ENCODE peak calls at places on chromosomes 6 and 20, in six cellular contexts. One of them, this sample, is unnamed. For H3K27me3, the result is how much of the 10 kb centered on the place peaks cover.

GRCh38 chr6:126147416-126147815 is 161.1 kb downstream of the TRMT11 start:
- DNase-seq in lung: no peak
- DNase-seq in psoas muscle: no peak
- DNase-seq in IMR-90: no peak
- DNase-seq in heart right ventricle: no peak
- DNase-seq in colonic mucosa: no peak
- DNase-seq in this sample: no peak

GRCh38 chr6:39228111-39228971 is 934 bp downstream of the KCNK5 start:
- DNase-seq in lung: no peak
- DNase-seq in psoas muscle: no peak
- DNase-seq in IMR-90: no peak
- DNase-seq in heart right ventricle: no peak
- DNase-seq in colonic mucosa: no peak
- DNase-seq in this sample: no peak

GRCh38 chr20:39855799-39856198 is 833.2 kb downstream of the MAFB start:
- DNase-seq in lung: no peak
- DNase-seq in psoas muscle: no peak
- DNase-seq in IMR-90: peak
- DNase-seq in heart right ventricle: no peak
- DNase-seq in colonic mucosa: no peak
- DNase-seq in this sample: no peak

GRCh38 chr20:32333988-32334885 is 23.9 kb upstream of the ASXL1 start:
- DNase-seq in lung: peak
- DNase-seq in psoas muscle: no peak
- DNase-seq in IMR-90: no peak
- DNase-seq in heart right ventricle: peak
- DNase-seq in colonic mucosa: peak
- DNase-seq in this sample: peak

GRCh38 chr6:125913864-125914351 is 42.7 kb upstream of the HINT3 start:
- DNase-seq in lung: no peak
- DNase-seq in psoas muscle: no peak
- DNase-seq in IMR-90: peak
- DNase-seq in heart right ventricle: no peak
- DNase-seq in colonic mucosa: peak
- DNase-seq in this sample: no peak

GRCh38 chr6:35624341-35625070 is 64.2 kb downstream of the FKBP5 start:
- DNase-seq in lung: no peak
- DNase-seq in psoas muscle: no peak
- DNase-seq in IMR-90: peak
- DNase-seq in heart right ventricle: no peak
- DNase-seq in colonic mucosa: no peak
- DNase-seq in this sample: no peak

GRCh38 chr6:77466055-77467028 is 3.1 kb upstream of the HTR1B start:
- DNase-seq in lung: no peak
- DNase-seq in psoas muscle: peak
- DNase-seq in IMR-90: peak
- DNase-seq in heart right ventricle: no peak
- DNase-seq in colonic mucosa: peak
- DNase-seq in this sample: no peak

GRCh38 chr20:56003966-56004365 is 1.4 kb downstream of the CBLN4 start:
- DNase-seq in lung: no peak
- DNase-seq in psoas muscle: no peak
- DNase-seq in IMR-90: no peak
- DNase-seq in heart right ventricle: no peak
- DNase-seq in colonic mucosa: no peak
- DNase-seq in this sample: no peak

GRCh38 chr20:32960849-32961731 is 43.1 kb downstream of the SUN5 start:
- DNase-seq in lung: peak
- DNase-seq in psoas muscle: no peak
- DNase-seq in IMR-90: no peak
- DNase-seq in heart right ventricle: no peak
- DNase-seq in colonic mucosa: no peak
- DNase-seq in this sample: no peak

GRCh38 chr6:44257007-44257752 is at the start of gene SLC35B2:
- DNase-seq in lung: no peak
- DNase-seq in psoas muscle: peak
- DNase-seq in IMR-90: peak
- DNase-seq in heart right ventricle: peak
- DNase-seq in colonic mucosa: peak
- DNase-seq in this sample: peak

GRCh38 chr6:110876170-110876773 is 1.7 kb downstream of the AMD1 start:
- DNase-seq in lung: peak
- DNase-seq in psoas muscle: peak
- DNase-seq in IMR-90: peak
- DNase-seq in heart right ventricle: peak
- DNase-seq in colonic mucosa: peak
- DNase-seq in this sample: peak

GRCh38 chr20:46118481-46119020 is 437 bp downstream of the CD40 start:
- DNase-seq in lung: no peak
- DNase-seq in psoas muscle: peak
- DNase-seq in IMR-90: no peak
- DNase-seq in heart right ventricle: peak
- DNase-seq in colonic mucosa: peak
- DNase-seq in this sample: no peak

GRCh38 chr6:81476881-81477280 is 275.6 kb downstream of the TENT5A start:
- DNase-seq in lung: no peak
- DNase-seq in psoas muscle: no peak
- DNase-seq in IMR-90: peak
- DNase-seq in heart right ventricle: no peak
- DNase-seq in colonic mucosa: no peak
- DNase-seq in this sample: no peak

GRCh38 chr20:39775110-39775509 is 813.0 kb downstream of the DHX35 start:
- DNase-seq in lung: peak
- DNase-seq in psoas muscle: peak
- DNase-seq in IMR-90: no peak
- DNase-seq in heart right ventricle: peak
- DNase-seq in colonic mucosa: peak
- DNase-seq in this sample: no peak

GRCh38 chr6:163585932-163586437 is 171.5 kb downstream of the QKI start:
- DNase-seq in lung: peak
- DNase-seq in psoas muscle: peak
- DNase-seq in IMR-90: peak
- DNase-seq in heart right ventricle: peak
- DNase-seq in colonic mucosa: no peak
- DNase-seq in this sample: no peak

GRCh38 chr6:158060447-158061360 is 79.0 kb downstream of the SYNJ2 start:
- DNase-seq in lung: peak
- DNase-seq in psoas muscle: peak
- DNase-seq in IMR-90: peak
- DNase-seq in heart right ventricle: peak
- DNase-seq in colonic mucosa: peak
- DNase-seq in this sample: no peak

GRCh38 chr20:3235661-3236324 is 3.2 kb downstream of the SLC4A11 start:
- DNase-seq in lung: no peak
- DNase-seq in psoas muscle: no peak
- DNase-seq in IMR-90: peak
- DNase-seq in heart right ventricle: no peak
- DNase-seq in colonic mucosa: no peak
- DNase-seq in this sample: no peak

GRCh38 chr6:130076512-130076911 is 58.1 kb downstream of the L3MBTL3 start:
- DNase-seq in lung: no peak
- DNase-seq in psoas muscle: no peak
- DNase-seq in IMR-90: peak
- DNase-seq in heart right ventricle: no peak
- DNase-seq in colonic mucosa: no peak
- DNase-seq in this sample: no peak

GRCh38 chr6:147728903-147729302 is 220.4 kb downstream of the SAMD5 start:
- DNase-seq in lung: no peak
- DNase-seq in psoas muscle: no peak
- DNase-seq in IMR-90: no peak
- DNase-seq in heart right ventricle: no peak
- DNase-seq in colonic mucosa: no peak
- DNase-seq in this sample: no peak

GRCh38 chr20:10603971-10604864 is 69.6 kb downstream of the JAG1 start:
- DNase-seq in lung: peak
- DNase-seq in psoas muscle: peak
- DNase-seq in IMR-90: peak
- DNase-seq in heart right ventricle: peak
- DNase-seq in colonic mucosa: no peak
- DNase-seq in this sample: no peak

GRCh38 chr6:96124778-96125177 is 109.0 kb downstream of the FUT9 start:
- DNase-seq in lung: no peak
- DNase-seq in psoas muscle: no peak
- DNase-seq in IMR-90: no peak
- DNase-seq in heart right ventricle: no peak
- DNase-seq in colonic mucosa: no peak
- DNase-seq in this sample: no peak

GRCh38 chr6:141050470-141050869 is 1082.3 kb upstream of the GJE1 start:
- DNase-seq in lung: no peak
- DNase-seq in psoas muscle: no peak
- DNase-seq in IMR-90: peak
- DNase-seq in heart right ventricle: no peak
- DNase-seq in colonic mucosa: no peak
- DNase-seq in this sample: no peak

GRCh38 chr6:90669846-90670245 is 83.0 kb upstream of the MAP3K7 start:
- DNase-seq in lung: no peak
- DNase-seq in psoas muscle: no peak
- DNase-seq in IMR-90: no peak
- DNase-seq in heart right ventricle: no peak
- DNase-seq in colonic mucosa: no peak
- DNase-seq in this sample: no peak

GRCh38 chr6:5507056-5507722 is 245.9 kb downstream of the FARS2 start:
- DNase-seq in lung: no peak
- DNase-seq in psoas muscle: no peak
- DNase-seq in IMR-90: no peak
- DNase-seq in heart right ventricle: no peak
- DNase-seq in colonic mucosa: no peak
- DNase-seq in this sample: no peak

GRCh38 chr6:119350202-119351004 is 842 bp upstream of the MAN1A1 start:
- DNase-seq in lung: peak
- DNase-seq in psoas muscle: no peak
- DNase-seq in IMR-90: peak
- DNase-seq in heart right ventricle: no peak
- DNase-seq in colonic mucosa: peak
- DNase-seq in this sample: peak

GRCh38 chr20:37972256-37973058 is 60.8 kb downstream of the TTI1 start:
- DNase-seq in lung: no peak
- DNase-seq in psoas muscle: no peak
- DNase-seq in IMR-90: no peak
- DNase-seq in heart right ventricle: no peak
- DNase-seq in colonic mucosa: peak
- DNase-seq in this sample: no peak

GRCh38 chr20:49853640-49854039 is 41.0 kb downstream of the SLC9A8 start:
- DNase-seq in lung: no peak
- DNase-seq in psoas muscle: no peak
- DNase-seq in IMR-90: peak
- DNase-seq in heart right ventricle: no peak
- DNase-seq in colonic mucosa: no peak
- DNase-seq in this sample: no peak

GRCh38 chr6:92538296-92538695 is 881.1 kb downstream of the EPHA7 start:
- DNase-seq in lung: no peak
- DNase-seq in psoas muscle: no peak
- DNase-seq in IMR-90: no peak
- DNase-seq in heart right ventricle: no peak
- DNase-seq in colonic mucosa: no peak
- DNase-seq in this sample: no peak

GRCh38 chr6:66662196-66662595 is 955.2 kb upstream of the EYS start:
- DNase-seq in lung: no peak
- DNase-seq in psoas muscle: no peak
- DNase-seq in IMR-90: peak
- DNase-seq in heart right ventricle: no peak
- DNase-seq in colonic mucosa: no peak
- DNase-seq in this sample: no peak

GRCh38 chr20:57835462-57836455 is 125.9 kb upstream of the PMEPA1 start:
- DNase-seq in lung: no peak
- DNase-seq in psoas muscle: no peak
- DNase-seq in IMR-90: no peak
- DNase-seq in heart right ventricle: no peak
- DNase-seq in colonic mucosa: no peak
- DNase-seq in this sample: no peak

GRCh38 chr6:38345586-38345985 is 294.1 kb downstream of the BTBD9 start:
- DNase-seq in lung: no peak
- DNase-seq in psoas muscle: no peak
- DNase-seq in IMR-90: no peak
- DNase-seq in heart right ventricle: no peak
- DNase-seq in colonic mucosa: no peak
- DNase-seq in this sample: no peak

GRCh38 chr6:11494786-11495564 is 42.6 kb upstream of the TMEM170B start:
- DNase-seq in lung: no peak
- DNase-seq in psoas muscle: no peak
- DNase-seq in IMR-90: no peak
- DNase-seq in heart right ventricle: no peak
- DNase-seq in colonic mucosa: no peak
- DNase-seq in this sample: no peak

GRCh38 chr20:50372770-50373088 is 137.5 kb upstream of the PTPN1 start:
- DNase-seq in lung: no peak
- DNase-seq in psoas muscle: no peak
- DNase-seq in IMR-90: peak
- DNase-seq in heart right ventricle: no peak
- DNase-seq in colonic mucosa: no peak
- DNase-seq in this sample: no peak

GRCh38 chr6:106773482-106773881 is 144.1 kb downstream of the QRSL1 start:
- DNase-seq in lung: no peak
- DNase-seq in psoas muscle: no peak
- DNase-seq in IMR-90: no peak
- DNase-seq in heart right ventricle: no peak
- DNase-seq in colonic mucosa: no peak
- DNase-seq in this sample: no peak
- H3K27ac ChIP-seq in lung: no peak
- H3K27ac ChIP-seq in psoas muscle: no peak
- H3K27ac ChIP-seq in IMR-90: no peak
- H3K27ac ChIP-seq in heart right ventricle: no peak
- H3K27ac ChIP-seq in colonic mucosa: no peak
- H3K27ac ChIP-seq in this sample: no peak

GRCh38 chr20:5933802-5934436 is 16.4 kb downstream of the TRMT6 start:
- DNase-seq in lung: no peak
- DNase-seq in psoas muscle: no peak
- DNase-seq in IMR-90: no peak
- DNase-seq in heart right ventricle: no peak
- DNase-seq in colonic mucosa: no peak
- DNase-seq in this sample: no peak
- TF ChIP-seq CTCF in lung: no peak
- TF ChIP-seq CTCF in psoas muscle: peak
- TF ChIP-seq CTCF in IMR-90: no peak
- TF ChIP-seq CTCF in heart right ventricle: peak
- TF ChIP-seq CTCF in colonic mucosa: no peak
- TF ChIP-seq CTCF in this sample: no peak

DNA sequence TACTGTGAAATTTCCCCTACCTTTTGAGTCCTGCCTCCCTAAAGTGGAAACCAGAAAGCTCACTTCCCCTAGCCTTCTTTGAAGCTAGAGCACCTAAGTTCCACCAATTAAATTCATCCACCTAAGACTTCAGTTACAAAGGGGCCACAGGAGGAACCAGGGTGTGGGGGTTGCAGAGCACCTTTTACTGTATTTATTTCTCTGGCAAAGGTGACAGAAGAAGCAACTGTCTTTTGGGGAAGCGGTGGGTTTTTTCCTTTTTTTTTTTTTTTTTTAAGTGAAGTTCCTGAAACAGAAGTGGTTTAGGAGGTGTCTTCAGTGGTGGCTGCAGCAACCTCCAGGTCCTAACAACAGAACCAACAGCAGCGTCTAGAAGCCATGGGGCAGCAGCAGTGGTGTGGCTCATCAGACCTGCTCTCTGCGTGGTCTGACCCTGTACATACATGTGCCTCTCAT is 13.1 kb downstream of the PSMB9 start:
- DNase-seq in lung: no peak
- DNase-seq in psoas muscle: no peak
- DNase-seq in IMR-90: no peak
- DNase-seq in heart right ventricle: no peak
- DNase-seq in colonic mucosa: no peak
- DNase-seq in this sample: no peak
- H3K27me3 ChIP-seq in lung: under half
- H3K27me3 ChIP-seq in psoas muscle: under half
- H3K27me3 ChIP-seq in IMR-90: under half
- H3K27me3 ChIP-seq in heart right ventricle: under half
- H3K27me3 ChIP-seq in colonic mucosa: under half
- H3K27me3 ChIP-seq in this sample: under half

GRCh38 chr6:15254074-15254975 is 8.5 kb downstream of the JARID2 start:
- DNase-seq in lung: no peak
- DNase-seq in psoas muscle: no peak
- DNase-seq in IMR-90: no peak
- DNase-seq in heart right ventricle: no peak
- DNase-seq in colonic mucosa: no peak
- DNase-seq in this sample: no peak
- H3K27ac ChIP-seq in lung: no peak
- H3K27ac ChIP-seq in psoas muscle: peak
- H3K27ac ChIP-seq in IMR-90: no peak
- H3K27ac ChIP-seq in heart right ventricle: no peak
- H3K27ac ChIP-seq in colonic mucosa: no peak
- H3K27ac ChIP-seq in this sample: no peak

This sample was measured in CD4-positive, alpha-beta T cell.